ENCODE peak calls at places on chromosomes 11 and 22, in six cellular contexts. K is activated B cell treated with CpG ODN at 0.5 μM for 24 hours, C is activated T-cell treated with anti-CD3 and anti-CD28 coated beads for 1 hour, V is ovary, F is stomach, W is NCI-H748 treated with DMSO at 0.1 percent for 48 hours. G is an unnamed sample.

GRCh38 chr11:133898031-133898769 is 52.9 kb upstream of the SPATA19 start:
- DNase-seq in K (no peak), C (no peak), V (no peak), F (peak; percentile 20), W (no peak), G (no peak)

GRCh38 chr22:26461188-26461810 is 22.3 kb downstream of the HPS4 start:
- DNase-seq in K (peak; percentile 47), C (peak; percentile 34), V (peak; percentile 50), F (peak; percentile 71), W (peak; percentile 11), G (peak; percentile 11)

GRCh38 chr11:17511571-17511970 is 32.6 kb downstream of the USH1C start:
- DNase-seq in K (no peak), C (no peak), V (no peak), F (no peak), W (no peak), G (no peak)

GRCh38 chr11:4851033-4851432 is 2.0 kb upstream of the OR51S1 start:
- DNase-seq in K (no peak), C (no peak), V (no peak), F (peak; percentile 61), W (no peak), G (no peak)

GRCh38 chr22:40023226-40023925 is 28.6 kb downstream of the FAM83F start:
- DNase-seq in K (no peak), C (no peak), V (no peak), F (no peak), W (no peak), G (no peak)

GRCh38 chr11:68454767-68455166 is 5.8 kb upstream of the PPP6R3 start:
- DNase-seq in K (no peak), C (no peak), V (no peak), F (no peak), W (no peak), G (no peak)

GRCh38 chr11:2884424-2884815 is 1.2 kb downstream of the CDKN1C start:
- DNase-seq in K (no peak), C (no peak), V (peak; percentile 68), F (peak; percentile 62), W (no peak), G (no peak)

GRCh38 chr11:112830255-112830654 is 131.0 kb upstream of the NCAM1 start:
- DNase-seq in K (no peak), C (no peak), V (no peak), F (no peak), W (no peak), G (no peak)

GRCh38 chr11:111450480-111451320 is 61.5 kb downstream of the BTG4 start:
- DNase-seq in K (no peak), C (no peak), V (no peak), F (no peak), W (no peak), G (no peak)

GRCh38 chr11:26087095-26087935 is 244.6 kb upstream of the ANO3 start:
- DNase-seq in K (no peak), C (no peak), V (no peak), F (no peak), W (no peak), G (no peak)

GRCh38 chr22:18023509-18024275 is 669 bp downstream of the MICAL3 start:
- DNase-seq in K (peak; percentile 50), C (no peak), V (peak; percentile 76), F (peak; percentile 69), W (peak; percentile 11), G (no peak)

GRCh38 chr11:47981667-47982404 is 1.5 kb downstream of the PTPRJ start:
- DNase-seq in K (no peak), C (no peak), V (no peak), F (no peak), W (no peak), G (no peak)

GRCh38 chr22:31857247-31857646 is 87.1 kb upstream of the YWHAH start:
- DNase-seq in K (no peak), C (no peak), V (no peak), F (no peak), W (peak; percentile 64), G (no peak)

GRCh38 chr11:36075053-36075452 is 131.2 kb downstream of the LDLRAD3 start:
- DNase-seq in K (no peak), C (no peak), V (no peak), F (no peak), W (no peak), G (no peak)

GRCh38 chr11:99494065-99494464 is 473.3 kb downstream of the CNTN5 start:
- DNase-seq in K (no peak), C (no peak), V (no peak), F (no peak), W (no peak), G (no peak)